ENCODE peak calls at places on chromosomes 4 and X, in seven cellular contexts. One of them, this sample, is unnamed.

GRCh38 chr4:13876151-13876550 is 248.6 kb upstream of the BOD1L1 start:
- DNase-seq in adrenal gland: no peak
- DNase-seq in PC-3: no peak
- DNase-seq in brain microvascular endothelial cell: no peak
- DNase-seq in body of pancreas: no peak
- DNase-seq in colonic mucosa: no peak
- DNase-seq in tibial artery: no peak
- DNase-seq in this sample: no peak

GRCh38 chr4:107044170-107044569 is 8.1 kb upstream of the DKK2 start:
- DNase-seq in adrenal gland: no peak
- DNase-seq in PC-3: peak; percentile 28
- DNase-seq in brain microvascular endothelial cell: peak; percentile 26
- DNase-seq in body of pancreas: no peak
- DNase-seq in colonic mucosa: no peak
- DNase-seq in tibial artery: no peak
- DNase-seq in this sample: no peak

GRCh38 chr4:31408136-31408535 is 688.0 kb downstream of the PCDH7 start:
- DNase-seq in adrenal gland: no peak
- DNase-seq in PC-3: no peak
- DNase-seq in brain microvascular endothelial cell: no peak
- DNase-seq in body of pancreas: no peak
- DNase-seq in colonic mucosa: no peak
- DNase-seq in tibial artery: no peak
- DNase-seq in this sample: no peak

GRCh38 chr4:97548943-97549583 is 594.2 kb downstream of the STPG2 start:
- DNase-seq in adrenal gland: no peak
- DNase-seq in PC-3: peak; percentile 30
- DNase-seq in brain microvascular endothelial cell: no peak
- DNase-seq in body of pancreas: no peak
- DNase-seq in colonic mucosa: no peak
- DNase-seq in tibial artery: no peak
- DNase-seq in this sample: no peak

GRCh38 chr4:88137112-88137511 is 21.3 kb downstream of the ABCG2 start:
- DNase-seq in adrenal gland: no peak
- DNase-seq in PC-3: peak; percentile 65
- DNase-seq in brain microvascular endothelial cell: peak; percentile 64
- DNase-seq in body of pancreas: no peak
- DNase-seq in colonic mucosa: no peak
- DNase-seq in tibial artery: no peak
- DNase-seq in this sample: no peak

GRCh38 chrX:131388293-131388692 is 99.2 kb upstream of the IGSF1 start:
- DNase-seq in adrenal gland: no peak
- DNase-seq in PC-3: no peak
- DNase-seq in brain microvascular endothelial cell: no peak
- DNase-seq in body of pancreas: no peak
- DNase-seq in colonic mucosa: no peak
- DNase-seq in tibial artery: no peak
- DNase-seq in this sample: no peak

GRCh38 chr4:75723117-75723801 is 1.1 kb upstream of the USO1 start:
- DNase-seq in adrenal gland: no peak
- DNase-seq in PC-3: peak; percentile 74
- DNase-seq in brain microvascular endothelial cell: peak; percentile 41
- DNase-seq in body of pancreas: no peak
- DNase-seq in colonic mucosa: no peak
- DNase-seq in tibial artery: no peak
- DNase-seq in this sample: no peak

GRCh38 chrX:85685843-85686242 is 306.4 kb upstream of the POF1B start:
- DNase-seq in adrenal gland: no peak
- DNase-seq in PC-3: no peak
- DNase-seq in brain microvascular endothelial cell: no peak
- DNase-seq in body of pancreas: no peak
- DNase-seq in colonic mucosa: no peak
- DNase-seq in tibial artery: no peak
- DNase-seq in this sample: no peak

GRCh38 chr4:2789351-2789750 is 3.5 kb upstream of the SH3BP2 start:
- DNase-seq in adrenal gland: no peak
- DNase-seq in PC-3: no peak
- DNase-seq in brain microvascular endothelial cell: no peak
- DNase-seq in body of pancreas: peak; percentile 7
- DNase-seq in colonic mucosa: no peak
- DNase-seq in tibial artery: peak; percentile 33
- DNase-seq in this sample: no peak

GRCh38 chr4:109290918-109291317 is 11.5 kb downstream of the COL25A1 start:
- DNase-seq in adrenal gland: no peak
- DNase-seq in PC-3: peak; percentile 1
- DNase-seq in brain microvascular endothelial cell: no peak
- DNase-seq in body of pancreas: no peak
- DNase-seq in colonic mucosa: no peak
- DNase-seq in tibial artery: no peak
- DNase-seq in this sample: no peak

GRCh38 chr4:161929966-161930365 is 233.8 kb downstream of the FSTL5 start:
- DNase-seq in adrenal gland: no peak
- DNase-seq in PC-3: peak; percentile 6
- DNase-seq in brain microvascular endothelial cell: no peak
- DNase-seq in body of pancreas: no peak
- DNase-seq in colonic mucosa: no peak
- DNase-seq in tibial artery: no peak
- DNase-seq in this sample: no peak

GRCh38 chr4:155828628-155829027 is 37.4 kb downstream of the ASIC5 start:
- DNase-seq in adrenal gland: no peak
- DNase-seq in PC-3: peak; percentile 75
- DNase-seq in brain microvascular endothelial cell: peak; percentile 20
- DNase-seq in body of pancreas: no peak
- DNase-seq in colonic mucosa: no peak
- DNase-seq in tibial artery: no peak
- DNase-seq in this sample: no peak

GRCh38 chr4:3346146-3346545 is 53.3 kb downstream of the RGS12 start:
- DNase-seq in adrenal gland: peak; percentile 83
- DNase-seq in PC-3: peak; percentile 78
- DNase-seq in brain microvascular endothelial cell: peak; percentile 81
- DNase-seq in body of pancreas: peak; percentile 62
- DNase-seq in colonic mucosa: peak; percentile 66
- DNase-seq in tibial artery: no peak
- DNase-seq in this sample: peak; percentile 74

GRCh38 chr4:140004580-140005314 is 149.2 kb downstream of the MAML3 start:
- DNase-seq in adrenal gland: peak; percentile 68
- DNase-seq in PC-3: peak; percentile 48
- DNase-seq in brain microvascular endothelial cell: peak; percentile 38
- DNase-seq in body of pancreas: peak; percentile 58
- DNase-seq in colonic mucosa: no peak
- DNase-seq in tibial artery: peak; percentile 69
- DNase-seq in this sample: peak; percentile 64

GRCh38 chr4:183101956-183102480 is 3.0 kb downstream of the WWC2 start:
- DNase-seq in adrenal gland: no peak
- DNase-seq in PC-3: no peak
- DNase-seq in brain microvascular endothelial cell: no peak
- DNase-seq in body of pancreas: no peak
- DNase-seq in colonic mucosa: no peak
- DNase-seq in tibial artery: no peak
- DNase-seq in this sample: no peak

GRCh38 chr4:75042601-75043208 is 109.8 kb downstream of the PARM1 start:
- DNase-seq in adrenal gland: no peak
- DNase-seq in PC-3: no peak
- DNase-seq in brain microvascular endothelial cell: no peak
- DNase-seq in body of pancreas: no peak
- DNase-seq in colonic mucosa: peak; percentile 62
- DNase-seq in tibial artery: no peak
- DNase-seq in this sample: no peak

GRCh38 chr4:10457255-10457801 is at the start of gene ZNF518B:
- DNase-seq in adrenal gland: peak; percentile 72
- DNase-seq in PC-3: peak; percentile 70
- DNase-seq in brain microvascular endothelial cell: peak; percentile 28
- DNase-seq in body of pancreas: peak; percentile 45
- DNase-seq in colonic mucosa: peak; percentile 75
- DNase-seq in tibial artery: peak; percentile 67
- DNase-seq in this sample: peak; percentile 54

GRCh38 chr4:10460313-10461047 is 3.3 kb upstream of the ZNF518B start:
- DNase-seq in adrenal gland: no peak
- DNase-seq in PC-3: no peak
- DNase-seq in brain microvascular endothelial cell: no peak
- DNase-seq in body of pancreas: no peak
- DNase-seq in colonic mucosa: no peak
- DNase-seq in tibial artery: no peak
- DNase-seq in this sample: no peak

GRCh38 chr4:10459305-10459704 is 2.1 kb upstream of the ZNF518B start:
- DNase-seq in adrenal gland: no peak
- DNase-seq in PC-3: no peak
- DNase-seq in brain microvascular endothelial cell: no peak
- DNase-seq in body of pancreas: no peak
- DNase-seq in colonic mucosa: no peak
- DNase-seq in tibial artery: no peak
- DNase-seq in this sample: no peak

GRCh38 chr4:10456270-10457254 is 664 bp downstream of the ZNF518B start:
- DNase-seq in adrenal gland: peak; percentile 69
- DNase-seq in PC-3: peak; percentile 37
- DNase-seq in brain microvascular endothelial cell: peak; percentile 41
- DNase-seq in body of pancreas: peak; percentile 14
- DNase-seq in colonic mucosa: peak; percentile 68
- DNase-seq in tibial artery: peak; percentile 70
- DNase-seq in this sample: peak; percentile 59

DNA sequence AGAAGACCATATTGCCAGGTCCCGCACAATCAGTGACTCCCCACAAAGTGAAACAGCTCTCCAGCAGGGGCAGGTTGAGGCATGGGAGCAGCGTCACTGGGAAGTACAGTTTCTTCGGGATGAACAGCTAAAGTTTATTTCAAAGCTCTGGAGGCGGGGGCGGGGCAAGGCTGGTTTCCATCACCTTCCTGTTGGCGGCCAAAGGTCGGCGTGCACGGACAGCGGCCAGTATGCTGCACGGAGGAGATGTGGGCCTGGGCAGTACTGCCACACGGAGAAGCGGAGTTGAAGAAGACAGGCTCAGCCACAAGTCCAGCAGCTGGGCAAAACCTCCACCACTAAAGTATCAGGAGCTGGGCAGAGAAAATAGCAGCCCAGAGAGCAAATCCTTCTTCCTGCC is 964 bp upstream of the ZNF518B start:
- DNase-seq in adrenal gland: no peak
- DNase-seq in PC-3: no peak
- DNase-seq in brain microvascular endothelial cell: no peak
- DNase-seq in body of pancreas: no peak
- DNase-seq in colonic mucosa: peak; percentile 30
- DNase-seq in tibial artery: no peak
- DNase-seq in this sample: peak; percentile 22
- H3K27me3 ChIP-seq in adrenal gland: no peaks in the 10 kb centered on the region
- H3K27me3 ChIP-seq in PC-3: no peaks in the 10 kb centered on the region
- H3K27me3 ChIP-seq in brain microvascular endothelial cell: peaks cover 5% of the 10 kb centered on the region
- H3K27me3 ChIP-seq in body of pancreas: peaks cover 3% of the 10 kb centered on the region
- H3K27me3 ChIP-seq in colonic mucosa: peaks cover 7% of the 10 kb centered on the region
- H3K27me3 ChIP-seq in tibial artery: no peaks in the 10 kb centered on the region
- H3K27me3 ChIP-seq in this sample: peaks cover 33% of the 10 kb centered on the region

GRCh38 chr4:128837198-128837597 is 27.7 kb downstream of the JADE1 start:
- DNase-seq in adrenal gland: no peak
- DNase-seq in PC-3: no peak
- DNase-seq in brain microvascular endothelial cell: no peak
- DNase-seq in body of pancreas: no peak
- DNase-seq in colonic mucosa: no peak
- DNase-seq in tibial artery: no peak
- DNase-seq in this sample: no peak
- H3K27me3 ChIP-seq in adrenal gland: no peaks in the 10 kb centered on the region
- H3K27me3 ChIP-seq in PC-3: no peaks in the 10 kb centered on the region
- H3K27me3 ChIP-seq in brain microvascular endothelial cell: no peaks in the 10 kb centered on the region
- H3K27me3 ChIP-seq in body of pancreas: no peaks in the 10 kb centered on the region
- H3K27me3 ChIP-seq in colonic mucosa: no peaks in the 10 kb centered on the region
- H3K27me3 ChIP-seq in tibial artery: no peaks in the 10 kb centered on the region
- H3K27me3 ChIP-seq in this sample: no peaks in the 10 kb centered on the region

GRCh38 chrX:132533409-132533808 is 44.6 kb upstream of the MBNL3 start:
- DNase-seq in adrenal gland: no peak
- DNase-seq in PC-3: no peak
- DNase-seq in brain microvascular endothelial cell: no peak
- DNase-seq in body of pancreas: no peak
- DNase-seq in colonic mucosa: no peak
- DNase-seq in tibial artery: no peak
- DNase-seq in this sample: no peak
- H3K27me3 ChIP-seq in adrenal gland: peaks cover 22% of the 10 kb centered on the region
- H3K27me3 ChIP-seq in PC-3: no peaks in the 10 kb centered on the region
- H3K27me3 ChIP-seq in brain microvascular endothelial cell: no peaks in the 10 kb centered on the region
- H3K27me3 ChIP-seq in body of pancreas: no peaks in the 10 kb centered on the region
- H3K27me3 ChIP-seq in colonic mucosa: no peaks in the 10 kb centered on the region
- H3K27me3 ChIP-seq in tibial artery: no peaks in the 10 kb centered on the region
- H3K27me3 ChIP-seq in this sample: no peaks in the 10 kb centered on the region

GRCh38 chr4:37245391-37245954 is 930 bp downstream of the NWD2 start:
- DNase-seq in adrenal gland: no peak
- DNase-seq in PC-3: no peak
- DNase-seq in brain microvascular endothelial cell: no peak
- DNase-seq in body of pancreas: no peak
- DNase-seq in colonic mucosa: no peak
- DNase-seq in tibial artery: no peak
- DNase-seq in this sample: no peak
- H3K27me3 ChIP-seq in adrenal gland: peaks cover 38% of the 10 kb centered on the region
- H3K27me3 ChIP-seq in PC-3: peaks cover 32% of the 10 kb centered on the region
- H3K27me3 ChIP-seq in brain microvascular endothelial cell: peaks cover 19% of the 10 kb centered on the region
- H3K27me3 ChIP-seq in body of pancreas: no peaks in the 10 kb centered on the region
- H3K27me3 ChIP-seq in colonic mucosa: peaks cover 36% of the 10 kb centered on the region
- H3K27me3 ChIP-seq in tibial artery: no peaks in the 10 kb centered on the region
- H3K27me3 ChIP-seq in this sample: peaks cover 9% of the 10 kb centered on the region

GRCh38 chr4:93834371-93835066 is 6.0 kb downstream of the ATOH1 start:
- DNase-seq in adrenal gland: no peak
- DNase-seq in PC-3: no peak
- DNase-seq in brain microvascular endothelial cell: no peak
- DNase-seq in body of pancreas: no peak
- DNase-seq in colonic mucosa: no peak
- DNase-seq in tibial artery: no peak
- DNase-seq in this sample: no peak
- H3K27me3 ChIP-seq in adrenal gland: peaks cover 58% of the 10 kb centered on the region
- H3K27me3 ChIP-seq in PC-3: peaks cover 45% of the 10 kb centered on the region
- H3K27me3 ChIP-seq in brain microvascular endothelial cell: peaks cover 54% of the 10 kb centered on the region
- H3K27me3 ChIP-seq in body of pancreas: no peaks in the 10 kb centered on the region
- H3K27me3 ChIP-seq in colonic mucosa: peaks cover 24% of the 10 kb centered on the region
- H3K27me3 ChIP-seq in tibial artery: no peaks in the 10 kb centered on the region
- H3K27me3 ChIP-seq in this sample: peaks cover 52% of the 10 kb centered on the region

This sample was measured in heart right ventricle.